ENCODE peak calls at places on chromosomes 16 and 17, in nine cellular contexts. H, R, Q, E, N, I, S, B and J are unnamed samples.

GRCh38 chr17:60601443-60602384 is 1.7 kb downstream of the PPM1D start:
- DNase-seq in B (peak), I (peak), H (peak), E (no peak), S (peak), Q (peak), R (no peak), N (peak), J (peak)

GRCh38 chr17:80063815-80064585 is 27.6 kb downstream of the CCDC40 start:
- DNase-seq in I (no peak), N (no peak), Q (peak), B (no peak), S (peak), R (peak), H (no peak), E (no peak), J (no peak)

GRCh38 chr17:49880291-49881053 is 32.6 kb upstream of the TAC4 start:
- DNase-seq in S (peak), N (no peak), Q (peak), R (peak), E (peak), I (peak), B (peak), H (peak), J (peak)

GRCh38 chr16:2284797-2285576 is 17.1 kb upstream of the RNPS1 start:
- DNase-seq in S (no peak), N (no peak), E (no peak), R (no peak), B (no peak), Q (no peak), H (no peak), I (no peak), J (no peak)

GRCh38 chr17:40349477-40350409 is 14.8 kb downstream of the GJD3 start:
- DNase-seq in R (no peak), I (peak), N (no peak), S (no peak), Q (peak), B (peak), H (no peak), E (peak), J (no peak)

GRCh38 chr16:85234310-85235235 is 122.3 kb upstream of the CIBAR2 start:
- DNase-seq in I (peak), E (peak), H (peak), Q (peak), S (peak), N (no peak), R (peak), B (peak), J (no peak)

GRCh38 chr17:63646492-63646815 is 24.2 kb downstream of the MAP3K3 start:
- DNase-seq in Q (no peak), S (no peak), B (no peak), R (no peak), I (no peak), H (no peak), E (no peak), N (no peak), J (peak)

GRCh38 chr17:34665150-34665802 is 85.9 kb downstream of the TMEM132E start:
- DNase-seq in I (peak), Q (no peak), H (no peak), R (no peak), B (no peak), N (no peak), E (no peak), S (no peak), J (no peak)

GRCh38 chr17:32341141-32341856 is 674 bp downstream of the C17orf75 start:
- DNase-seq in N (no peak), R (no peak), H (no peak), I (no peak), S (peak), Q (no peak), B (no peak), E (no peak), J (peak)
- TF ChIP-seq CTCF in N (peak), R (no peak), H (no peak), I (no peak), S (peak), Q (no peak), B (no peak), E (no peak), J (no peak)

GRCh38 chr17:58141505-58141904 is 6.7 kb upstream of the OR4D1 start:
- DNase-seq in E (no peak), B (no peak), N (no peak), I (no peak), Q (no peak), S (no peak), R (no peak), H (no peak), J (no peak)

DNA sequence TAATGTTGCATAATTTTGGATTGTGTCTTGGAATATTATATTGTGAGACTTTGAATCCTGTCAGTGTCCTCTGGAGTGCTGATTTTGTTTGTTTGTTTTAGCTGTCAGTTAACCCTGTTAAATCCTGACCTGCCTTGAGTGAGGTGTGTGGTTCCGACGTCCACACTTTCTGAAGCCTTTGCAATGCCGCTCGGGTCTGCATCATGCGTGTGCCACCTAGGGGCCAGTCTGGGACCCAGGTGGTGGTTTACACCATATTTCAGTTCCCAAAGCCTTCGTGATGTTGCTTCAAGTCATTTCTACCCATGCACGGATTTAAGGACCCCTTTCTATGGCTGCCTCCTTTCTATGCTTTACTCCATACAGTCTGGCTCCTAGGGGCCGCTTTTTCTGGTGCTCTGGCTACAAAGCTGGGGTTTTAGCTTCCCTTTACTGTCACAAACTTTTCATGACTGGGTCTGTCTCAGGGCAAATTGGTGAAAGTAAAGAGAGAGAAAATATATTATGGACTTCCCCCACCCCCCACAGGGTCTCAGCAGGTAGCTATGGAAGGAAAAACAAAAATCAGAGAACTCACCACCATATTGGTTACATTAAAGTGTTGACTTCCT is 11.4 kb upstream of the OR4D1 start:
- DNase-seq in R (no peak), H (no peak), B (no peak), Q (peak), E (no peak), S (peak), I (peak), N (no peak), J (no peak)
- TF ChIP-seq CTCF in R (no peak), H (no peak), B (no peak), Q (peak), E (peak), S (peak), I (peak), N (peak), J (no peak)

GRCh38 chr17:199806-200603 is 18.6 kb upstream of the DOC2B start:
- DNase-seq in H (no peak), R (no peak), S (no peak), B (peak), I (no peak), N (no peak), E (no peak), Q (no peak), J (no peak)
- TF ChIP-seq CTCF in H (no peak), R (no peak), S (no peak), B (no peak), I (no peak), N (no peak), E (no peak), Q (no peak), J (no peak)

DNA sequence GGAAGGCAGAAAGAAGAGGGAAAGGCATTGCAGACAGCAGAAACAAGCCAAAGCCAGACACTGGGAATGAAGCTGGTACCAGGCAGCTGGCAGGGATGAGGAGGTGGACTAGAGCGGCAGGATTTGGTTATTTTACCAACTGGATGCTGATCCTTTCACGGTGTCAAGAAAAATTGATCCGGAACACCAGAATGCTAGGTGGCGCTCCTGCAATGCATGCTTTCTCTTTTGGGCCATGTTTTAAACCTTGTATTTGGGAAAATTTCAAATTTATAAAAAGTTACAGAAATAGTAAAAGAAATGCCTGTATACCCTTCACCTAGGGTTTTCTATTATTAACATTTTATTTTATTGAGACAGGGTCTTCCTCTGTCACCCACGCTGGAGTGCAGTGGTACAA is 224.7 kb downstream of the SOX9 start:
- DNase-seq in H (no peak), B (no peak), E (no peak), Q (no peak), N (no peak), I (no peak), R (no peak), S (no peak), J (no peak)
- TF ChIP-seq CTCF in H (no peak), B (no peak), E (no peak), Q (no peak), N (no peak), I (peak), R (peak), S (peak), J (no peak)

GRCh38 chr17:41681776-41682175 is 6.9 kb upstream of the EIF1 start:
- DNase-seq in Q (no peak), H (no peak), B (no peak), E (no peak), S (no peak), R (no peak), I (no peak), N (no peak), J (no peak)

GRCh38 chr17:41680426-41681040 is 8.2 kb upstream of the EIF1 start:
- DNase-seq in E (no peak), N (no peak), B (no peak), R (no peak), S (no peak), I (no peak), H (no peak), Q (no peak), J (no peak)

GRCh38 chr17:41679740-41680425 is 8.8 kb upstream of the EIF1 start:
- DNase-seq in Q (no peak), R (no peak), B (no peak), E (no peak), H (no peak), S (no peak), N (no peak), I (no peak), J (no peak)

GRCh38 chr17:41678411-41678906 is 10.2 kb upstream of the EIF1 start:
- DNase-seq in I (no peak), B (no peak), N (no peak), Q (no peak), E (no peak), H (no peak), S (peak), R (no peak), J (no peak)

GRCh38 chr17:41678907-41679739 is 9.6 kb upstream of the EIF1 start:
- DNase-seq in B (peak), Q (no peak), I (no peak), H (no peak), N (no peak), E (no peak), S (peak), R (no peak), J (no peak)
- TF ChIP-seq CTCF in B (peak), Q (no peak), I (no peak), H (no peak), N (peak), E (peak), S (peak), R (peak), J (no peak)

GRCh38 chr17:78307887-78308633 is 51.8 kb downstream of the SOCS3 start:
- DNase-seq in Q (no peak), R (no peak), N (no peak), H (no peak), S (no peak), B (no peak), E (no peak), I (peak), J (no peak)
- TF ChIP-seq CTCF in Q (no peak), R (no peak), N (no peak), H (no peak), S (no peak), B (no peak), E (no peak), I (peak), J (no peak)

GRCh38 chr16:76854234-76854633 is 336.8 kb upstream of the MON1B start:
- DNase-seq in I (peak), E (no peak), R (no peak), B (no peak), N (no peak), Q (no peak), S (no peak), H (no peak), J (no peak)
- TF ChIP-seq CTCF in I (peak), E (peak), R (peak), B (no peak), N (peak), Q (no peak), S (no peak), H (no peak), J (no peak)

DNA sequence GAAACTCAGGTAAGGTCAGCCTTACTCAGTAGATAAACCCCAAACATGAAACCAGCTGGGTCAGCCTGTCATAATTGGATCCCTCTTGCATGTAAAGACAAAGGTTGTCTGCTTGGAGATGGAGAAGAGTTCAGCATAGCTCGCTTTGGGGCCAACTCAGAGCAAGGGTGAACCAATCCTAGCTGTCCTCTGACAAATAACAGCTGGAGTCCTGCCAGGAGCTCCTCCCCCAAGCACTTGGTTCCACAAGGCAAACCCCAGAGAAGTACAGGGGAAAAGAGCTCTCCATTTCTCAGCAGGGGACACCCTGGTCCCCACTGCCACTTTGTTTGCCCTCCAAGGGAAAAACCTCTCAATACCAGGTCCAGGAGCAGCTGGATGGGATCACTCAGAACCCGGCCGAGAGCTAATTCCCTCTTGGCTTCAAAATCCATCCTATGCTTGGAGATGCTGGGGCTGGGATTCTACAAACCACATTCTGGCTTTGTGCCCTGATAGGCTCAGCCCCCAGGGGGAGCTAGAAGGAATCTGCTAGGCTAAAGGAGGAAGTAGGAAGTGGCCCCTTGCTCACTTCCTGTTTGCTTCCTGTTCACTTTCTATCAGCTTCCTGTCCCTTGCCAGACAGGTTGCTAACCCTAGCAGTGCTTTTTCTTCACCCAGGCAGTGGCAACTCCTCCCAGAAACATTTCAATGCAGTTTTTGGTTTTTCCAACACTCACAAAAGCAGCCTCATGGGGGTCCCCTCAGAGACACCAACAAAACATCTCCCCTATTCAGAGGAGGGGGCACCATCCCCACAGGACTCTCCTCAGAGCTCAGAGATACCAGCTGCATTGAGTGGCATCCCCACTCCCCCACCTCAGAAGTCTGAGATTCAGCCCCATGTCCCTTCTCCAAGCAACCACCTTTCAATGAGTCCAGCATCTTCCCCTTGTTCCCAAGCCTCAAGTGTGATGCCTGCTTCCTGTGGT is 30.7 kb downstream of the CDRT4 start:
- DNase-seq in Q (no peak), H (peak), E (peak), B (peak), I (peak), S (peak), R (no peak), N (no peak), J (no peak)
- TF ChIP-seq CTCF in Q (no peak), H (peak), E (peak), B (peak), I (peak), S (peak), R (peak), N (peak), J (no peak)

GRCh38 chr17:83028851-83029250 is 50.6 kb upstream of the METRNL start:
- DNase-seq in S (no peak), N (no peak), Q (no peak), H (no peak), E (no peak), I (no peak), B (no peak), R (no peak), J (no peak)

GRCh38 chr17:83030432-83030831 is 49.0 kb upstream of the METRNL start:
- DNase-seq in H (no peak), S (no peak), E (no peak), B (no peak), Q (no peak), R (no peak), N (no peak), I (no peak), J (no peak)

GRCh38 chr17:83029571-83029970 is 49.8 kb upstream of the METRNL start:
- DNase-seq in R (no peak), S (no peak), E (no peak), H (no peak), Q (no peak), N (no peak), I (no peak), B (no peak), J (no peak)

GRCh38 chr17:83032781-83033180 is 46.6 kb upstream of the METRNL start:
- DNase-seq in Q (no peak), S (no peak), B (no peak), R (no peak), I (no peak), E (no peak), N (no peak), H (no peak), J (no peak)

GRCh38 chr17:83031321-83031945 is 48.0 kb upstream of the METRNL start:
- DNase-seq in R (no peak), E (no peak), Q (no peak), S (no peak), N (no peak), I (no peak), H (no peak), B (no peak), J (no peak)
- TF ChIP-seq CTCF in R (no peak), E (no peak), Q (no peak), S (no peak), N (no peak), I (no peak), H (no peak), B (no peak), J (no peak)